ENCODE peak calls at places on chromosomes 1 and 21, in nine cellular contexts. V is heart right ventricle, K is suprapubic skin, A is OCI-LY7, I is heart left ventricle, G is retinal pigment epithelial cell, D is cardiac fibroblast, H is IMR-90, T is endothelial cell of umbilical vein. S is an unnamed sample.

GRCh38 chr1:168179411-168180147 is 817 bp downstream of the TIPRL start:
- DNase-seq in V (no peak), K (no peak), A (peak), I (no peak), G (no peak), D (peak), H (peak), T (no peak), S (no peak)

GRCh38 chr1:213552045-213552444 is 435.7 kb upstream of the PROX1 start:
- DNase-seq in V (no peak), K (no peak), A (no peak), I (no peak), G (no peak), D (no peak), H (no peak), T (no peak), S (no peak)

GRCh38 chr1:63828322-63829044 is 54.7 kb downstream of the ROR1 start:
- DNase-seq in V (no peak), K (no peak), A (peak), I (no peak), G (no peak), D (no peak), H (no peak), T (no peak), S (no peak)

GRCh38 chr1:158095737-158096335 is 84.9 kb upstream of the CD1D start:
- DNase-seq in V (no peak), K (no peak), A (peak), I (no peak), G (no peak), D (peak), H (peak), T (peak), S (no peak)

GRCh38 chr1:203177471-203178039 is 1.9 kb upstream of the MYBPH start:
- DNase-seq in V (no peak), K (peak), A (no peak), I (peak), G (no peak), D (peak), H (peak), T (no peak), S (no peak)

GRCh38 chr1:114196992-114197907 is 43.6 kb upstream of the SYT6 start:
- DNase-seq in V (no peak), K (no peak), A (no peak), I (no peak), G (no peak), D (no peak), H (no peak), T (no peak), S (no peak)

GRCh38 chr1:181013144-181013543 is 9.5 kb downstream of the STX6 start:
- DNase-seq in V (no peak), K (no peak), A (no peak), I (no peak), G (no peak), D (peak), H (no peak), T (no peak), S (no peak)

GRCh38 chr1:223835754-223836153 is 10.0 kb downstream of the TP53BP2 start:
- DNase-seq in V (no peak), K (no peak), A (no peak), I (no peak), G (no peak), D (peak), H (no peak), T (no peak), S (no peak)

GRCh38 chr1:89733748-89734147 is 87.1 kb upstream of the LRRC8D start:
- DNase-seq in V (no peak), K (no peak), A (no peak), I (no peak), G (no peak), D (no peak), H (no peak), T (no peak), S (no peak)

GRCh38 chr1:155247667-155248563 is 7.4 kb downstream of the ENTREP3 start:
- DNase-seq in V (no peak), K (no peak), A (no peak), I (no peak), G (no peak), D (no peak), H (no peak), T (no peak), S (no peak)

GRCh38 chr21:40640427-40640826 is 206.5 kb downstream of the DSCAM start:
- DNase-seq in V (no peak), K (no peak), A (no peak), I (no peak), G (no peak), D (no peak), H (no peak), T (no peak), S (no peak)

GRCh38 chr21:37861561-37861960 is 54.7 kb downstream of the KCNJ6 start:
- DNase-seq in V (no peak), K (no peak), A (no peak), I (no peak), G (no peak), D (no peak), H (no peak), T (no peak), S (no peak)

GRCh38 chr21:37860416-37860815 is 55.8 kb downstream of the KCNJ6 start:
- DNase-seq in V (no peak), K (no peak), A (no peak), I (no peak), G (no peak), D (no peak), H (no peak), T (no peak), S (no peak)

GRCh38 chr21:37855568-37856391 is 60.5 kb downstream of the KCNJ6 start:
- DNase-seq in V (no peak), K (no peak), A (no peak), I (no peak), G (no peak), D (peak), H (peak), T (no peak), S (no peak)
- H3K4me3 ChIP-seq in V (no peak), K (no peak), A (no peak), I (no peak), G (no peak), D (no peak), H (peak), T (no peak), S (no peak)

GRCh38 chr1:92486251-92487077 is at the start of gene GFI1:
- DNase-seq in V (no peak), K (no peak), A (no peak), I (no peak), G (no peak), D (peak), H (no peak), T (no peak), S (no peak)

GRCh38 chr1:92484171-92484471 is 2.6 kb downstream of the GFI1 start:
- DNase-seq in V (no peak), K (no peak), A (no peak), I (no peak), G (no peak), D (peak), H (no peak), T (no peak), S (no peak)

GRCh38 chr1:92484472-92485373 is 2.0 kb downstream of the GFI1 start:
- DNase-seq in V (no peak), K (no peak), A (peak), I (no peak), G (no peak), D (peak), H (no peak), T (peak), S (no peak)

GRCh38 chr1:92487078-92487605 is 417 bp upstream of the GFI1 start:
- DNase-seq in V (no peak), K (no peak), A (no peak), I (no peak), G (no peak), D (no peak), H (no peak), T (no peak), S (no peak)

GRCh38 chr1:92485374-92486250 is 1.1 kb downstream of the GFI1 start:
- DNase-seq in V (no peak), K (no peak), A (peak), I (no peak), G (no peak), D (peak), H (no peak), T (peak), S (peak)
- TF ChIP-seq CTCF in V (no peak), K (no peak), A (peak), I (peak), G (peak), D (no peak), H (no peak), T (peak), S (peak)

DNA sequence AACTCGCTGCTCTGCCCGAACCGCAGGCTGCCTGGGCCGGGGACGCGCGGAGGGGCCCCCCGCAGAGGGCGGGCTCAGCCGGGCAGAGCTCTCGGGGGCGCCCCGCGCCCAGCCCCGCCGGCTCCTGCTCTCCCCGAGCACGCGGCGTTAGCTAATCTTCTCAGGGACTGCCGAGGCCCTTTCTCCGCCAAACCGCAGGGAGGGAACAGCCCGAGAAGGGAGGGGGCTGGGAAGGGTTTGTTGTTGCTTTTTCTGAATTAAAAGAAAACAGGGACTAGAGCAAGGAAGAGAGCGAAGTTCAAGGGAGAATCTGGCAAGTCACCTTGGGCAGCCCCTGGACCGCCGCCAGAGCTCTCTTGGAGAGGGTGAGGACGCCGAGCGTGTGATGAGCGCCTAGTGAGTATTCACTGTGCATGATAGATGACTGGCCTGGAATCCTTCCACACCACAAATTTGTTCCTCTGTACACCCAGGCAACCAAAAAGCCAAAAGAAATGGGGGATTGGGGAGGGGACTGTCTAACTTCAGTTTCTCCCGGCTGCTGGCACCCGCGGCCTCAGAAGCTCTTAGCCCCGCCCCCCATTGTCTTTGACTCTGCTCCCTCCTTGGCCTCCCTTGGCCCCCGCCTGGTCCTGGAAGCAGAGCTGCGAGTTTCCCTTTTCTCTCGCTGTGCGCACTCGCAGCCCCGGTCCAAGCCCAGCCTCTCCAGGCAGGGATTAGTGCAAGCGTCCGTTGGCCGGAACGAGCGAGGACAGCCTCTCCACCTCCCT is 19.7 kb upstream of the LMX1A start:
- DNase-seq in V (peak), K (peak), A (no peak), I (peak), G (no peak), D (peak), H (peak), T (peak), S (no peak)
- H3K4me3 ChIP-seq in V (peak), K (peak), A (no peak), I (peak), G (peak), D (peak), H (no peak), T (peak), S (no peak)

GRCh38 chr1:19737413-19737812 is 62.3 kb downstream of the TMCO4 start:
- DNase-seq in V (no peak), K (no peak), A (no peak), I (no peak), G (no peak), D (peak), H (no peak), T (no peak), S (no peak)
- TF ChIP-seq CTCF in V (no peak), K (no peak), A (no peak), I (no peak), G (peak), D (peak), H (peak), T (no peak), S (no peak)

GRCh38 chr1:165632491-165632890 is 1.5 kb downstream of the MGST3 start:
- DNase-seq in V (peak), K (no peak), A (no peak), I (peak), G (no peak), D (peak), H (peak), T (no peak), S (no peak)
- H3K4me3 ChIP-seq in V (peak), K (peak), A (peak), I (peak), G (peak), D (peak), H (peak), T (no peak), S (no peak)

DNA sequence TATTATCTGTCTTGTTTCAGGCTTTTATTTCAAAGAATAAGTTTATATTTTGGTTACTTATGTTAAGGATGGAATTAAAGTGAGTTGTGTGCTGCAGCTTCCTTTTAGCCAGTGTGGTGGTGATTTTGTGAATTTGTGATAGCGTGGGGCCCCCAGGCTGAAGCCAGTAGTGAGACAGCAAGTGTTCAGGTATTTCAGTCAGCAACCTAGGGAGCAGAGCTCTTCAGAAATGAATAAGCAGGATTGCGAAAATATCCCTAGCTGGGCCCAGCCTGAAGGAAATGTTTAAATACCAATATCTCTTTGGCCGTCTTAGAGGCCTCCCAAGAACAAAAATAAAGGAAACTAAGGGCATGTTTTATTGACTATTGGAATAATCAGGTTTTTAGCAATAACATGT is 150.8 kb upstream of the C1orf105 start:
- DNase-seq in V (no peak), K (no peak), A (no peak), I (no peak), G (no peak), D (peak), H (peak), T (no peak), S (no peak)
- TF ChIP-seq CTCF in V (no peak), K (no peak), A (no peak), I (no peak), G (no peak), D (no peak), H (no peak), T (no peak), S (no peak)

GRCh38 chr1:147771216-147772125 is 11.1 kb upstream of the GJA5 start:
- DNase-seq in V (peak), K (no peak), A (no peak), I (peak), G (no peak), D (peak), H (peak), T (no peak), S (no peak)

GRCh38 chr1:147768582-147768981 is 8.2 kb upstream of the GJA5 start:
- DNase-seq in V (no peak), K (no peak), A (no peak), I (no peak), G (no peak), D (no peak), H (no peak), T (no peak), S (no peak)

GRCh38 chr1:147773215-147773715 is 12.9 kb upstream of the GJA5 start:
- DNase-seq in V (no peak), K (no peak), A (no peak), I (peak), G (no peak), D (no peak), H (no peak), T (no peak), S (no peak)

GRCh38 chr1:147769107-147769506 is 8.7 kb upstream of the GJA5 start:
- DNase-seq in V (no peak), K (no peak), A (no peak), I (no peak), G (no peak), D (peak), H (no peak), T (peak), S (no peak)

DNA sequence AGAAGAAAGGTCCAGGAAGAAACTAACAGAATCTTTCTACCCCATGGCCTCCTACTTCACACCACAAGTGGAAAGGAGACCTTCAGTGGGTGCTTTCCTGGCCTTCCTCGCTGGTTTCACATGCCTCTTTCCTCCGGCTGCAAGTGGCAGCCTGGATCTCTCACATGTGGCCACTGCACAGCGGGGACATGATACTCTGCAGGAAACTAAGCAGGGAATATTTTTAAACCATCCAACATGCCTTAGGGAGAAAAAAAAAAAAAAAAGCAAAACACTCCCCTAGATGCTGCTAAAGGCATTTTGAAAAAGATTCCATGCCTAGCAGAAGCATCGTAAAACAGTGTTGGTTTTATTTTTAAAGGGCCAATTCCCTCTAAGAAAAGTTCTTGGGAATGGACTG is 12.1 kb upstream of the GJA5 start:
- DNase-seq in V (no peak), K (no peak), A (no peak), I (no peak), G (no peak), D (no peak), H (no peak), T (no peak), S (no peak)
- H3K4me3 ChIP-seq in V (peak), K (no peak), A (no peak), I (peak), G (no peak), D (no peak), H (no peak), T (no peak), S (no peak)

GRCh38 chr1:85911742-85912141 is 203.5 kb upstream of the ZNHIT6 start:
- DNase-seq in V (no peak), K (no peak), A (no peak), I (no peak), G (no peak), D (no peak), H (peak), T (peak), S (no peak)
- TF ChIP-seq CTCF in V (no peak), K (no peak), A (peak), I (no peak), G (peak), D (peak), H (peak), T (peak), S (peak)

DNA sequence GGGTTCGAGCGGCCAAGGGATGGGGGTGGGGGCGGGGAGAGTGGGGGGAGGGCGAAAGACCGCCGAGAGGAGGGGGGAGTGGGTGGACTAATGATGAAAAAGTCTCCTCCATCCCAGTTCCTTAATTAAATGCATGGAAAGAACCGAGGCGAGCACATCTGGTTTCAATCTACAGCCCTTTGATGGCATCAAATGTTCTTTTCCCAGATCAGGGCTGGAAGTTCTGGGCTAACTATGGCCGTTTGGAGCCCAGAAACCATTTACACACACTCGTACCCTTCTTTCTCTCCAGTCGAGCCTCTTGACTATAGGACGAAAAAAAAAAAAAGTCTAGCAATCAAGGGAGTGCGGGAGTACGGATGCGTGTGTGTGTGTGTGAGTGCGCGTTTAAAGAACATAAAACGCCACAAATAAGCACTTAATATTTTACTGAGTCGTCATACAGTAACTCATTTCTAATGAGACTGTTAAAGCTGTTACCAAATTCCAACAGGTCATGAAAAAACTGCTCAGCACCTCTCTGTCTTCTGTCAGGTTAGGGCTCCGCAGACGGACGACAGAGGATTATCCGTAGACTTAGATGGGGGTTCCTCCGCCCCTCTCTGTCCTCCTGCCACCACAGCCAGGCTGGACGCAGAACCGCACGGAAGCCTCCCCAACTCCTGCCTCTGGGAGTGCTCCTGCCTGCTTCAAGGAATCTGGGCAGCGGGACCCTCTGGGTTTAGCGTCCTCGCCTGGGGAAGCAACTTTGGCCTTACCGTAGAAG is 2.1 kb upstream of the PRRX1 start:
- DNase-seq in V (peak), K (peak), A (no peak), I (peak), G (no peak), D (peak), H (peak), T (peak), S (no peak)
- H3K4me3 ChIP-seq in V (peak), K (peak), A (no peak), I (peak), G (peak), D (peak), H (peak), T (peak), S (no peak)

DNA sequence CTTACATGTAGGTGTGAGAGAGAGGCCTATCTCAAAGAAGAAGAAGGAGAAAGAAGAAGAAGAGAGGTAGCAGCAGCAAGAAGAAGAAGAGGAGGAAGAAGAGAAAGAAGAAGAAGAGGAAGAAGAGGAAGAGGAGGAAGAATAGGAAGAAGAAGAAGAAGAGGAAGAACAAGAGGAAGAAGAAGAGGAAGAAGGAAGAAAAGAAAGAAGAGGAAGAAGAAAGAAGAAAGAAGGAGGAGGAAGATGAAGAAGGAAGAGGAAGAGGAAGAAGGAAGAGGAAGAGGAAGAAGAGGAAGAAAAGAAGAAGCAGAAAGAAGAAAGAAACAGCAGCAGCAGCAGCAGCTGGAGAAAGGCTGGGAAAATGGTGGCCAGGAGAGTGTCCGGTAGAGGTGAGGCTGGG is 10.3 kb upstream of the AZIN2 start:
- DNase-seq in V (no peak), K (no peak), A (no peak), I (no peak), G (no peak), D (no peak), H (no peak), T (no peak), S (no peak)
- TF ChIP-seq CTCF in V (no peak), K (no peak), A (no peak), I (no peak), G (no peak), D (no peak), H (no peak), T (no peak), S (no peak)